ENCODE peak calls at places on chromosome 13, in five cellular contexts. U is CD8-positive, alpha-beta T cell; S is stimulated activated CD8-positive, alpha-beta memory T cell treated with anti-CD3 and anti-CD28 coated beads, Interleukin-2, amount 100 ng/mL, for 1 hour; K is HFF-Myc; R is naive thymus-derived CD8-positive, alpha-beta T cell. A is an unnamed sample.

GRCh38 chr13:43397110-43397509 is 373.7 kb downstream of the DNAJC15 start:
- DNase-seq in U (no peak), S (no peak), K (no peak), R (no peak), A (no peak)

GRCh38 chr13:50693755-50694154 is 149.7 kb downstream of the DLEU7 start:
- DNase-seq in U (no peak), S (no peak), K (no peak), R (no peak), A (no peak)

GRCh38 chr13:102742506-102742905 is 31.1 kb downstream of the TEX30 start:
- DNase-seq in U (no peak), S (no peak), K (no peak), R (no peak), A (no peak)

GRCh38 chr13:58181111-58181510 is 549.6 kb downstream of the PCDH17 start:
- DNase-seq in U (no peak), S (no peak), K (no peak), R (no peak), A (no peak)

GRCh38 chr13:97076898-97077297 is 82.6 kb upstream of the OXGR1 start:
- DNase-seq in U (no peak), S (no peak), K (no peak), R (no peak), A (no peak)

GRCh38 chr13:94620286-94620896 is 18.7 kb downstream of the GPR180 start:
- DNase-seq in U (peak), S (no peak), K (no peak), R (no peak), A (no peak)

GRCh38 chr13:74452176-74452575 is 318.0 kb upstream of the KLF12 start:
- DNase-seq in U (no peak), S (no peak), K (no peak), R (no peak), A (no peak)

GRCh38 chr13:50797081-50797480 is 46.4 kb downstream of the DLEU7 start:
- DNase-seq in U (no peak), S (no peak), K (no peak), R (no peak), A (no peak)

GRCh38 chr13:31046711-31047279 is 114.3 kb downstream of the TEX26 start:
- DNase-seq in U (no peak), S (no peak), K (no peak), R (no peak), A (peak)

GRCh38 chr13:34303346-34303745 is 485.4 kb downstream of the RFC3 start:
- DNase-seq in U (no peak), S (no peak), K (no peak), R (no peak), A (no peak)

GRCh38 chr13:27943951-27944350 is 24.2 kb downstream of the PDX1 start:
- DNase-seq in U (no peak), S (no peak), K (no peak), R (no peak), A (no peak)

GRCh38 chr13:27379694-27380596 is 44.5 kb upstream of the GTF3A start:
- DNase-seq in U (peak), S (peak), K (no peak), R (peak), A (no peak)

GRCh38 chr13:49655906-49656305 is 27.6 kb downstream of the ARL11 start:
- DNase-seq in U (no peak), S (no peak), K (no peak), R (no peak), A (no peak)

GRCh38 chr13:44292545-44292944 is 81.1 kb upstream of the SERP2 start:
- DNase-seq in U (no peak), S (no peak), K (no peak), R (no peak), A (no peak)

GRCh38 chr13:40485611-40486517 is 180.6 kb downstream of the FOXO1 start:
- DNase-seq in U (peak), S (peak), K (no peak), R (peak), A (no peak)

GRCh38 chr13:70792121-70792520 is 683.9 kb upstream of the KLHL1 start:
- DNase-seq in U (no peak), S (no peak), K (no peak), R (no peak), A (no peak)

GRCh38 chr13:48412100-48412556 is 785 bp downstream of the LPAR6 start:
- DNase-seq in U (no peak), S (no peak), K (no peak), R (no peak), A (no peak)

GRCh38 chr13:42684226-42684625 is 97.2 kb upstream of the FAM216B start:
- DNase-seq in U (no peak), S (no peak), K (no peak), R (no peak), A (no peak)

GRCh38 chr13:99419591-99420243 is 81.6 kb upstream of the TM9SF2 start:
- DNase-seq in U (no peak), S (no peak), K (no peak), R (no peak), A (no peak)

GRCh38 chr13:90696656-90697055 is 650.8 kb upstream of the MIR17HG start:
- DNase-seq in U (no peak), S (no peak), K (no peak), R (no peak), A (no peak)

GRCh38 chr13:101917475-101917810 is 465.0 kb downstream of the ITGBL1 start:
- DNase-seq in U (no peak), S (no peak), K (no peak), R (no peak), A (no peak)